ENCODE peak calls at places on chromosomes 11 and 22, in four cellular contexts. B is H1, P is NT2/D1, Y is HepG2. I is an unnamed sample.

GRCh38 chr22:29383740-29384139 is 4.6 kb downstream of the AP1B1 start:
- DNase-seq in Y (no peak), P (no peak), B (no peak), I (no peak)

GRCh38 chr22:44173154-44173553 is 7.6 kb upstream of the PARVG start:
- DNase-seq in B (no peak), Y (no peak), P (no peak), I (no peak)

GRCh38 chr11:119236891-119237290 is 30.8 kb downstream of the CBL start:
- DNase-seq in Y (no peak), B (no peak), P (no peak), I (no peak)

GRCh38 chr11:65439331-65440181 is 17.0 kb downstream of the NEAT1 start:
- DNase-seq in Y (no peak), B (no peak), P (no peak), I (no peak)

GRCh38 chr11:115219378-115219777 is 284.8 kb downstream of the CADM1 start:
- DNase-seq in P (no peak), Y (no peak), B (no peak), I (no peak)

GRCh38 chr11:44601471-44602370 is 36.3 kb downstream of the CD82 start:
- DNase-seq in B (no peak), P (no peak), Y (no peak), I (no peak)

GRCh38 chr11:119432484-119433368 is 9.8 kb upstream of the THY1 start:
- DNase-seq in Y (no peak), P (no peak), B (no peak), I (no peak)

GRCh38 chr22:20131856-20132685 is 467 bp downstream of the ZDHHC8 start:
- DNase-seq in P (no peak), B (no peak), Y (no peak), I (peak)

GRCh38 chr22:48824673-48825651 is 1002.7 kb downstream of the BRD1 start:
- DNase-seq in Y (no peak), B (no peak), P (no peak), I (no peak)

GRCh38 chr11:66891849-66892660 is 35.2 kb downstream of the LRFN4 start:
- DNase-seq in P (peak), Y (peak), B (no peak), I (peak)

GRCh38 chr22:23070418-23071162 is at the start of gene GNAZ:
- DNase-seq in B (peak), P (no peak), Y (no peak), I (peak)

GRCh38 chr11:131546218-131546895 is 175.9 kb downstream of the NTM start:
- DNase-seq in Y (no peak), B (no peak), P (peak), I (no peak)

GRCh38 chr22:46064236-46064965 is 85.9 kb upstream of the PPARA start:
- DNase-seq in B (no peak), P (no peak), Y (no peak), I (no peak)

GRCh38 chr11:66727282-66727882 is 1.6 kb downstream of the SPTBN2 start:
- DNase-seq in Y (no peak), B (peak), P (no peak), I (peak)

DNA sequence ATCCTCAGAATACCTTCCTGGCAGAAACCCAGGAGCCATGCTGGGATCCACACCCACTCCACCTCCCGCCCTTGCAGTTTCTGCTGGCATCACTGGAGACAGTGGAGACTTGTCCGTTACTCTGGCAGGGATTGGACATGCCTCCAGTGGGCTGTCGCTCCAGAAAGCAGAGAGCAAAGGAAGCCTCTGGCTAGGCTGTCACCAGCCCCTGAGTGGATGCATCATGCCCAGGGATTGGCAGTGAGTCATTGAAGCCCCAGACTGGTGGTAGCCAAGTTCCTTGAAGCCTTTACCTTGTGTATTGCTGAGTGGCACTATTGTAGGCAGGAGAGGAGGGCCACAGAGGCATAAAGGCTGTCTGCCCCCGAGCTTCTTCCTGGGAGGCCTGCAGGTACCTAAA is 34.8 kb upstream of the E2F8 start:
- DNase-seq in Y (no peak), B (no peak), P (no peak), I (no peak)
- TF ChIP-seq SUZ12 in Y (no peak), B (no peak), P (no peak), I (no peak)

DNA sequence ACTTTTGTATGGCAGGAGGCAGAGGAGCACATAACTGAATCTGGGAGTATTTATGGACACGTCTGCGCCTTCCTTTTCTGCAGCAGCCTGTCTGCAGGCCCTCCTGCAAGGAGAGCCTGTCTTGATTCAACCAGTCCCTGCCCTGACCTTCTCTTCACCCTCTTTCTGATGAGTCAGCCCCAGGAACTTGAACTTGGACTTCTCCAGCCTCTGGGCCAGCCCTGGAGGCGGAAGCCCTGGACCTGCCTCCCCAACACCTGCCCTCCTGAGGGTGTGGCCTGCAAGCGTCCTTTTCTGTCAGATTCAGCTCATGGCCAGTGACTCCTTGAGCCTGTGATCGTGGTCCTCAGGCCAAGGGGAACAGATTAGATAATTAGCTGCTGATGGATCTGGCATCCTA is 20.0 kb downstream of the DAGLA start:
- DNase-seq in B (no peak), P (no peak), Y (peak), I (no peak)
- TF ChIP-seq SUZ12 in B (no peak), P (no peak), Y (no peak), I (no peak)

GRCh38 chr11:135074397-135074998 is 662.5 kb upstream of the B3GAT1 start:
- DNase-seq in B (no peak), P (no peak), Y (no peak), I (no peak)
- TF ChIP-seq SUZ12 in B (no peak), P (no peak), Y (no peak), I (no peak)

DNA sequence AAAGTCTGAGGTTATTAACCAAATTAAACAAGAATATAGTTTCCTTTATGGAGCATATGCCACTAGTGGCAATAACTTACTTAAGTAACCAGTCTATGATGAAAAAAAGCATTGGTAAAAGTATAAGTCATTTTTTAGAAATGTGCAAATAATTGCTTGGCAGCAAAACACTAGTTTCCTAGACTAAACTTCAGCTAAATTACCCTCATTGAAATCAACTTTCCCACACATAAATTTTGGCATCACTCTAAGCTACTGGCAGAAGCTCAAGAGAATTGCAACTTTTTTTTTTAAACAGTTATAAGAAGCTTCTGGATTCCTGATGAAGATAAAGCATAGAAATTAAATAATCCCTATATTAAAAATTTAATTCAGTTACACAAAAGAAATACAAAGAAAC is 12.5 kb downstream of the CCDC34 start:
- DNase-seq in Y (no peak), B (no peak), P (no peak), I (no peak)
- TF ChIP-seq SUZ12 in Y (no peak), B (no peak), P (no peak), I (no peak)

DNA sequence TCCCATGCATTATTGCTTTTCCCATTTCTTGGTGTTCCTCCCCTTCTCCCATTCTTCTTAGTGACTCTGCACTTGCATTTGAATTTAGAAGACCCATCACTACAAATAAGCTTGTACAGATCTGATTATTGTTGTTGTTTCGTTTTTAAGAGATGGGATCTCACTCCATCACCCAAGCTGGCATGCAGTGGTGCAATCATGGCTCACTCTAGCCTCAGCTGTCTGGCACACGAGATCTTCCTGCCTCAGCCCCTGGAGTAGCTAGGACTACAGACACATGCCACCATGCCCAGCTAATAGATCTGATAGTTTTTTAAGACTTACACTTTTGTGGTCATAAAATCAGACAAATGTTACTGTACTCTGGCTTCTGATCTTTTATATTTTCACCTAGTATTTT is 252.1 kb downstream of the DDX10 start:
- DNase-seq in P (no peak), Y (no peak), B (no peak), I (no peak)
- TF ChIP-seq SUZ12 in P (no peak), Y (no peak), B (no peak), I (no peak)

GRCh38 chr22:49964493-49965290 is 4.1 kb downstream of the PIM3 start:
- DNase-seq in B (peak), Y (no peak), P (no peak), I (no peak)
- TF ChIP-seq SUZ12 in B (no peak), Y (no peak), P (no peak), I (no peak)

DNA sequence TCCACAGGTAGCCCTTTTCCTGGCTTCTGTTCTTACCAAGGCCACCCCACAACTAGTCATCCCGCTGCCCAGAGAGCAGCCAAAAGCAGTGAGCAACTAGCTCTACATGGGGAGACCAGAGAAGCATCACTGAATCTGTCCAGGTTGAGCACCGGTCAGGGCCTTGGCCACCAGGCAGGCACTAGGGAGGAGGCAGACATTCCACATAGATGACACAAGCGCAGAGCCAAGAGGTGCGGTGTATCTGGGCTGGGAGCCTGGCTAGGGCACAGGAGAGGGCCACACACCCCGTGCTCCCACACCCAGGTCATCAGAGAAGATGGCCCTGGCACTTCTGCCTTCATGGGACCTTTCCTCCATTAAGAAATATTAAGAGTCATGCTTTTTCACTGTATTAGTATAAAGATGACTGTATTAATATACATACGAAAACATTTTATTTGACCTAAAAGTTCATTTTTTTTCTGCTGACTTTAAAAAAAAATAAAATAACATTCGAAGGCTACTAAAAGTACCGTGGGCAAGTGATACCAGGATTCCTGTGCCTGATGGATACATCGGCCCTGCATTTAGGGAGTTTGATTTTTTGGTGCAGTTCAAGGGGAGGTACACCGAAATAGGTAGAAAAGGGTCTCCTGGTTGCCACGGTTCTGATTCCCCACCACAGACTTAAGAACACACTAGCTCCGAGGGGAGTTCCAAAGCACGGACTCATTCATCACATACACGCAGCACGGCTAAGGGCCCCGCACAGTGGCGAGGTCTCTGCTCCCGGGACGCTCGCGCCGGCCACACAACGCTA is 1.2 kb downstream of the DGCR2 start:
- DNase-seq in B (no peak), P (no peak), Y (peak), I (peak)
- TF ChIP-seq SUZ12 in B (no peak), P (no peak), Y (no peak), I (no peak)

GRCh38 chr11:76259299-76259908 is 53.1 kb upstream of the WNT11 start:
- DNase-seq in B (no peak), Y (no peak), P (no peak), I (no peak)

GRCh38 chr11:76253416-76253815 is 47.1 kb upstream of the WNT11 start:
- DNase-seq in B (no peak), P (no peak), Y (no peak), I (no peak)

GRCh38 chr11:76260296-76260695 is 54.0 kb upstream of the WNT11 start:
- DNase-seq in P (no peak), Y (no peak), B (no peak), I (no peak)

GRCh38 chr11:76256448-76256847 is 50.1 kb upstream of the WNT11 start:
- DNase-seq in B (peak), Y (no peak), P (no peak), I (no peak)

DNA sequence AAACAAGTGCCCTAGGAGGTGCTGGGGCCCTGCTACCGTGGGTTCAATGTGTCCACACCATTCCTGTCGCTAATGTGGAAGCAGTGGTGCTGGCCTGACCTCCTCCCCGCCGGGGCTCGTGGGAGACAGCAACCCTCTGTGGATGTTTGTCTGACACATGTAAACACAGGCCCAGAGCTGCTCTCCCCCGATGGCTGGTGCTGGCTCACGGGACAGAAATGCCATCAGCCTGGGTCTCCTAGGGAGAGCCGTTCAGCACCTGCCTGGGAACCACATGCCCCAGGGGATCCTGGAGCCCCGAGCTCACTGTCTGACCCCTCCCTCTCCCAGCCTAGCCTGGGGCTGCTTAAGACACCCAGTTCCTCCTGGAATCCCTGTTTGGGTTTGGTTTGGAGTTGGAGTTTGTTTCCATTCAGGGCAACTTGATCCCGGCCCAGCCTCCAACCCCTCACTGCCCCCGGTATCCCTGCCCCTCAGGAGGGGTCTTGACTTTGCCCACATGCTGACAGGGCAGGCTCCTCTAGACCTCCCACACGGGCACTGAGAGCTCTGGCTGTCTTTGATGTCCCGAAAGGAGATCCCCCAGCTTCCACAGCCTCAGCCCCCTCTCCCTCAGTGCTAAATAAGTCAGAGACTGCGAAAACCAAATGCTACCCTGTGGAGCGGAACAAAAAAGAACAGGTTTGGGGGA is 50.9 kb upstream of the WNT11 start:
- DNase-seq in B (no peak), P (no peak), Y (no peak), I (no peak)
- TF ChIP-seq SUZ12 in B (no peak), P (no peak), Y (no peak), I (no peak)